ENCODE peak calls at places on chromosomes 2 and 18, in five cellular contexts. A is heart right ventricle, M is gastrocnemius medialis, G is Panc1, N is HCT116. Q is an unnamed sample.
A peak's percentile ranks its signal among the peaks of the same experiment; 100 is the strongest.

GRCh38 chr18:49733321-49733720 is 80.0 kb downstream of the ACAA2 start:
- ATAC-seq in N (no peak), A (no peak), G (no peak), M (no peak), Q (no peak)

GRCh38 chr2:24505534-24505933 is 14.5 kb downstream of the NCOA1 start:
- ATAC-seq in M (no peak), A (no peak), N (no peak), G (no peak), Q (no peak)

GRCh38 chr2:234993547-234993981 is 41.7 kb downstream of the SH3BP4 start:
- ATAC-seq in A (no peak), G (no peak), N (no peak), M (no peak), Q (no peak)

GRCh38 chr2:24474053-24474452 is 17.0 kb upstream of the NCOA1 start:
- ATAC-seq in A (no peak), N (no peak), G (no peak), M (no peak), Q (no peak)

GRCh38 chr2:8178916-8179315 is 502.9 kb upstream of the ID2 start:
- ATAC-seq in M (no peak), A (no peak), N (no peak), G (no peak), Q (no peak)

GRCh38 chr18:11676386-11676785 is 12.7 kb upstream of the GNAL start:
- ATAC-seq in G (no peak), A (no peak), N (no peak), M (no peak), Q (no peak)

GRCh38 chr2:241035142-241035817 is 36.9 kb downstream of the SNED1 start:
- ATAC-seq in N (no peak), A (no peak), G (no peak), M (no peak), Q (no peak)

GRCh38 chr2:12613137-12613912 is 103.4 kb upstream of the TRIB2 start:
- ATAC-seq in G (peak; percentile 80), A (no peak), M (no peak), N (no peak), Q (no peak)

GRCh38 chr2:65396348-65397026 is 35.9 kb downstream of the SPRED2 start:
- ATAC-seq in G (peak; percentile 62), N (no peak), A (peak; percentile 68), M (no peak), Q (no peak)

GRCh38 chr2:58890865-58891525 is 649.9 kb upstream of the FANCL start:
- ATAC-seq in A (no peak), N (no peak), M (no peak), G (no peak), Q (no peak)

GRCh38 chr2:233243348-233243747 is 8.1 kb upstream of the ATG16L1 start:
- ATAC-seq in A (no peak), G (no peak), M (no peak), N (no peak), Q (no peak)

GRCh38 chr2:217897816-217898806 is 104.7 kb downstream of the TNS1 start:
- ATAC-seq in M (peak; percentile 38), N (no peak), G (peak; percentile 19), A (peak; percentile 67), Q (peak; percentile 8)

GRCh38 chr18:48166971-48167370 is 236.5 kb upstream of the SMAD2 start:
- ATAC-seq in A (peak; percentile 62), N (no peak), M (no peak), G (no peak), Q (peak; percentile 50)

GRCh38 chr2:239954166-239955085 is 70.7 kb downstream of the NDUFA10 start:
- ATAC-seq in N (no peak), A (no peak), M (no peak), G (no peak), Q (peak; percentile 11)

GRCh38 chr2:129253461-129253812 is 726.0 kb upstream of the RAB6C start:
- ATAC-seq in N (peak; percentile 89), M (peak; percentile 58), G (peak; percentile 82), A (no peak), Q (no peak)

GRCh38 chr2:207896525-207897295 is 127.0 kb upstream of the FZD5 start:
- ATAC-seq in G (peak; percentile 89), M (no peak), A (no peak), N (peak; percentile 91), Q (no peak)

GRCh38 chr2:129765326-129766158 is 213.9 kb upstream of the RAB6C start:
- ATAC-seq in M (no peak), G (no peak), N (no peak), A (no peak), Q (no peak)

GRCh38 chr2:72892506-72893173 is 5.4 kb downstream of the SPR start:
- ATAC-seq in G (peak; percentile 90), M (peak; percentile 31), N (peak; percentile 88), A (peak; percentile 77), Q (peak; percentile 61)

GRCh38 chr2:70647873-70648481 is 94.4 kb upstream of the TGFA start:
- ATAC-seq in G (peak; percentile 82), N (peak; percentile 87), A (no peak), M (no peak), Q (no peak)

GRCh38 chr2:73642338-73643018 is at the start of gene NAT8:
- ATAC-seq in M (no peak), G (peak; percentile 21), N (no peak), A (no peak), Q (no peak)

GRCh38 chr2:163593941-163594340 is 141.9 kb downstream of the FIGN start:
- ATAC-seq in N (no peak), M (no peak), G (no peak), A (no peak), Q (no peak)

GRCh38 chr2:170087394-170087793 is 90.6 kb upstream of the MYO3B start:
- ATAC-seq in M (no peak), A (no peak), N (no peak), G (no peak), Q (no peak)

GRCh38 chr2:7992612-7993596 is 689.0 kb upstream of the ID2 start:
- ATAC-seq in G (no peak), M (no peak), N (no peak), A (no peak), Q (no peak)

GRCh38 chr2:62177392-62178026 is 18.4 kb upstream of the B3GNT2 start:
- ATAC-seq in A (no peak), N (no peak), M (no peak), G (no peak), Q (no peak)

GRCh38 chr2:7621018-7621814 is 704.0 kb downstream of the RNF144A start:
- ATAC-seq in M (no peak), N (no peak), G (no peak), A (no peak), Q (no peak)

GRCh38 chr2:69950241-69950640 is 11.2 kb downstream of the ASPRV1 start:
- ATAC-seq in A (no peak), M (no peak), G (no peak), N (no peak), Q (no peak)

GRCh38 chr2:11701831-11702301 is 31.9 kb upstream of the NTSR2 start:
- ATAC-seq in G (no peak), N (no peak), A (no peak), M (no peak), Q (no peak)

GRCh38 chr2:175207741-175208438 is 26.4 kb upstream of the ATP5MC3 start:
- ATAC-seq in G (no peak), M (peak; percentile 62), N (no peak), A (peak; percentile 93), Q (no peak)

GRCh38 chr18:23884712-23885375 is 129.7 kb upstream of the TTC39C start:
- ATAC-seq in G (no peak), M (no peak), A (no peak), N (peak; percentile 84), Q (peak; percentile 46)

GRCh38 chr18:45890606-45891005 is 65.1 kb downstream of the SIGLEC15 start:
- ATAC-seq in A (no peak), M (no peak), G (no peak), N (no peak), Q (no peak)

GRCh38 chr2:156728328-156728727 is 292.1 kb downstream of the GPD2 start:
- ATAC-seq in M (no peak), A (no peak), G (no peak), N (no peak), Q (no peak)

GRCh38 chr2:37318401-37318800 is 6.2 kb downstream of the PRKD3 start:
- ATAC-seq in M (peak; percentile 28), G (no peak), N (no peak), A (no peak), Q (no peak)

GRCh38 chr18:49561377-49562193 is at the start of gene LIPG:
- ATAC-seq in M (peak; percentile 63), A (peak; percentile 50), N (peak; percentile 73), G (peak; percentile 85), Q (peak; percentile 47)

GRCh38 chr18:66694857-66695256 is 91.0 kb upstream of the CDH19 start:
- ATAC-seq in N (no peak), G (no peak), A (no peak), M (no peak), Q (no peak)

GRCh38 chr18:13712400-13713131 is 13.8 kb downstream of the FAM210A start:
- ATAC-seq in M (no peak), N (no peak), G (no peak), A (no peak), Q (no peak)

GRCh38 chr18:76386071-76386470 is 109.0 kb downstream of the ZNF516 start:
- ATAC-seq in N (no peak), G (no peak), M (no peak), A (no peak), Q (no peak)

GRCh38 chr18:8006979-8007378 is 439.9 kb downstream of the PTPRM start:
- ATAC-seq in A (no peak), N (no peak), M (no peak), G (no peak), Q (no peak)

GRCh38 chr18:8005870-8006269 is 438.8 kb downstream of the PTPRM start:
- ATAC-seq in A (peak; percentile 36), M (no peak), G (no peak), N (no peak), Q (no peak)

GRCh38 chr18:8001711-8002110 is 434.6 kb downstream of the PTPRM start:
- ATAC-seq in A (no peak), N (no peak), M (peak; percentile 92), G (no peak), Q (no peak)

GRCh38 chr18:8003878-8004675 is 437.0 kb downstream of the PTPRM start:
- ATAC-seq in M (no peak), A (peak; percentile 69), N (no peak), G (no peak), Q (no peak)
- H3K4me3 ChIP-seq in M (no peak overlapping the region), A (no peak overlapping the region), N (no peak overlapping the region), G (no peak overlapping the region), Q (no peak overlapping the region)

GRCh38 chr2:200829258-200829655 is 17.5 kb downstream of the BZW1 start:
- ATAC-seq in A (no peak), M (no peak), G (peak; percentile 24), N (peak; percentile 35), Q (no peak)
- H3K27ac ChIP-seq in A (no peak overlapping the region), M (no peak overlapping the region), G (no peak overlapping the region), N (no peak overlapping the region), Q (no peak overlapping the region)

DNA sequence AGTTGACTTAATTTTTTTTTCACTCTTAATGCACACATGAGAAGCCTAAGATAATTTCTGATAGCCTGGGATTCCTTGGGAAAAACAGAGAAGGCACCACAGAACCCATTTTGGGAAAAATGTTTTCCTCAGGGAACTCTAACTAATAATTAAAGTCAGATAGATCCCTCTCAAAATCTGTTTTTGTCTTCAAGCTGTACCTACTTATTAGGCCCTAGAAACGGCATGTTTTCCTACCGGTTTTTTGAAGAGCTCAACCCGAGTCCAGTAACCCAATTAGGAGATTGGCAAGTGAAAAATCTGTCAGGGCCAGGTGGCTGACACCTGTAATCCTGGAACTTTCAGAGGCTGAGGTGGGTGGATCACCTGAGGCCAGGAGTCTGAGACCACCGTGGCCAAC is 16.1 kb upstream of the PDK1 start:
- ATAC-seq in G (no peak), N (no peak), M (no peak), A (no peak), Q (no peak)
- H3K9me3 ChIP-seq in G (no peaks in the 10 kb centered on the region), N (peaks cover 10% of the 10 kb centered on the region), M (no peaks in the 10 kb centered on the region), A (peaks cover 6% of the 10 kb centered on the region), Q (no peaks in the 10 kb centered on the region)

GRCh38 chr2:210250577-210250976 is 25.3 kb upstream of the ACADL start:
- ATAC-seq in N (no peak), G (no peak), A (no peak), M (no peak), Q (no peak)
- H3K4me3 ChIP-seq in N (no peak overlapping the region), G (no peak overlapping the region), A (no peak overlapping the region), M (no peak overlapping the region), Q (no peak overlapping the region)